ENCODE peak calls at places on chromosomes 6 and 20, in four cellular contexts. One of them, this sample, is unnamed.

GRCh38 chr20:50536333-50536732 is 26.1 kb downstream of the PTPN1 start:
- DNase-seq in CD4-positive, alpha-beta memory T cell: no peak
- DNase-seq in tibial nerve: no peak
- DNase-seq in tibial artery: no peak
- DNase-seq in this sample: no peak

GRCh38 chr20:57657537-57658446 is 37.6 kb upstream of the ZBP1 start:
- DNase-seq in tibial nerve: peak
- DNase-seq in CD4-positive, alpha-beta memory T cell: peak
- DNase-seq in tibial artery: peak
- DNase-seq in this sample: peak

GRCh38 chr6:87742106-87742505 is 40.1 kb upstream of the AKIRIN2 start:
- DNase-seq in CD4-positive, alpha-beta memory T cell: peak
- DNase-seq in tibial nerve: no peak
- DNase-seq in tibial artery: no peak
- DNase-seq in this sample: no peak

GRCh38 chr6:166633732-166634535 is 6.9 kb upstream of the RPS6KA2 start:
- DNase-seq in CD4-positive, alpha-beta memory T cell: no peak
- DNase-seq in tibial nerve: no peak
- DNase-seq in tibial artery: no peak
- DNase-seq in this sample: peak

GRCh38 chr6:30518505-30518850 is 29.2 kb downstream of the HLA-E start:
- DNase-seq in tibial nerve: no peak
- DNase-seq in CD4-positive, alpha-beta memory T cell: peak
- DNase-seq in tibial artery: no peak
- DNase-seq in this sample: no peak

GRCh38 chr6:113813207-113813606 is 43.9 kb upstream of the MARCKS start:
- DNase-seq in tibial artery: no peak
- DNase-seq in tibial nerve: no peak
- DNase-seq in CD4-positive, alpha-beta memory T cell: no peak
- DNase-seq in this sample: no peak

GRCh38 chr20:44073011-44073674 is 113.8 kb downstream of the JPH2 start:
- DNase-seq in tibial nerve: no peak
- DNase-seq in CD4-positive, alpha-beta memory T cell: no peak
- DNase-seq in tibial artery: peak
- DNase-seq in this sample: no peak

GRCh38 chr6:43942616-43943015 is 172.6 kb downstream of the VEGFA start:
- DNase-seq in tibial artery: peak
- DNase-seq in tibial nerve: no peak
- DNase-seq in CD4-positive, alpha-beta memory T cell: no peak
- DNase-seq in this sample: no peak

GRCh38 chr6:36623547-36624459 is 29.6 kb downstream of the SRSF3 start:
- DNase-seq in CD4-positive, alpha-beta memory T cell: peak
- DNase-seq in tibial nerve: peak
- DNase-seq in tibial artery: peak
- DNase-seq in this sample: peak

GRCh38 chr6:138103876-138104275 is 3.3 kb downstream of the PERP start:
- DNase-seq in tibial nerve: no peak
- DNase-seq in CD4-positive, alpha-beta memory T cell: no peak
- DNase-seq in tibial artery: no peak
- DNase-seq in this sample: no peak

GRCh38 chr6:152129606-152130249 is 322.2 kb downstream of the ESR1 start:
- DNase-seq in tibial nerve: no peak
- DNase-seq in tibial artery: no peak
- DNase-seq in CD4-positive, alpha-beta memory T cell: no peak
- DNase-seq in this sample: no peak

GRCh38 chr6:44001318-44001868 is 125.9 kb downstream of the MRPL14 start:
- DNase-seq in tibial artery: peak
- DNase-seq in tibial nerve: no peak
- DNase-seq in CD4-positive, alpha-beta memory T cell: no peak
- DNase-seq in this sample: peak

GRCh38 chr6:139129284-139129683 is 5.6 kb upstream of the HECA start:
- DNase-seq in CD4-positive, alpha-beta memory T cell: no peak
- DNase-seq in tibial nerve: no peak
- DNase-seq in tibial artery: no peak
- DNase-seq in this sample: no peak

GRCh38 chr20:38127011-38127621 is 38.0 kb downstream of the TGM2 start:
- DNase-seq in tibial artery: peak
- DNase-seq in CD4-positive, alpha-beta memory T cell: no peak
- DNase-seq in tibial nerve: no peak
- DNase-seq in this sample: peak

GRCh38 chr6:39772559-39773283 is 19.5 kb upstream of the DAAM2 start:
- DNase-seq in tibial artery: peak
- DNase-seq in tibial nerve: no peak
- DNase-seq in CD4-positive, alpha-beta memory T cell: no peak
- DNase-seq in this sample: no peak

GRCh38 chr6:122330315-122330714 is 69.1 kb upstream of the HSF2 start:
- DNase-seq in CD4-positive, alpha-beta memory T cell: no peak
- DNase-seq in tibial nerve: no peak
- DNase-seq in tibial artery: no peak
- DNase-seq in this sample: no peak

GRCh38 chr6:135521431-135521830 is 23.9 kb upstream of the AHI1 start:
- DNase-seq in CD4-positive, alpha-beta memory T cell: no peak
- DNase-seq in tibial artery: no peak
- DNase-seq in tibial nerve: no peak
- DNase-seq in this sample: no peak

GRCh38 chr20:51319522-51319921 is 223.0 kb downstream of the NFATC2 start:
- DNase-seq in CD4-positive, alpha-beta memory T cell: no peak
- DNase-seq in tibial artery: no peak
- DNase-seq in tibial nerve: no peak
- DNase-seq in this sample: no peak

GRCh38 chr6:169165031-169165430 is 88.6 kb downstream of the THBS2 start:
- DNase-seq in CD4-positive, alpha-beta memory T cell: no peak
- DNase-seq in tibial nerve: no peak
- DNase-seq in tibial artery: peak
- DNase-seq in this sample: no peak

GRCh38 chr6:169161572-169162167 is 92.0 kb downstream of the THBS2 start:
- DNase-seq in tibial artery: peak
- DNase-seq in CD4-positive, alpha-beta memory T cell: no peak
- DNase-seq in tibial nerve: no peak
- DNase-seq in this sample: no peak

GRCh38 chr6:169162249-169162967 is 91.2 kb downstream of the THBS2 start:
- DNase-seq in CD4-positive, alpha-beta memory T cell: no peak
- DNase-seq in tibial artery: peak
- DNase-seq in tibial nerve: no peak
- DNase-seq in this sample: no peak

GRCh38 chr6:169164451-169164850 is 89.2 kb downstream of the THBS2 start:
- DNase-seq in CD4-positive, alpha-beta memory T cell: no peak
- DNase-seq in tibial artery: peak
- DNase-seq in tibial nerve: no peak
- DNase-seq in this sample: no peak

GRCh38 chr6:169162968-169163903 is 90.4 kb downstream of the THBS2 start:
- DNase-seq in CD4-positive, alpha-beta memory T cell: no peak
- DNase-seq in tibial nerve: no peak
- DNase-seq in tibial artery: peak
- DNase-seq in this sample: peak
- H3K27ac ChIP-seq in CD4-positive, alpha-beta memory T cell: no peak
- H3K27ac ChIP-seq in tibial nerve: peak
- H3K27ac ChIP-seq in tibial artery: peak
- H3K27ac ChIP-seq in this sample: no peak

GRCh38 chr20:32358883-32359632 is 927 bp downstream of the ASXL1 start:
- DNase-seq in CD4-positive, alpha-beta memory T cell: peak
- DNase-seq in tibial nerve: peak
- DNase-seq in tibial artery: peak
- DNase-seq in this sample: peak

GRCh38 chr20:32356935-32357868 is 929 bp upstream of the ASXL1 start:
- DNase-seq in CD4-positive, alpha-beta memory T cell: no peak
- DNase-seq in tibial nerve: no peak
- DNase-seq in tibial artery: peak
- DNase-seq in this sample: no peak

GRCh38 chr20:32357869-32358631 is at the start of gene ASXL1:
- DNase-seq in CD4-positive, alpha-beta memory T cell: peak
- DNase-seq in tibial nerve: peak
- DNase-seq in tibial artery: peak
- DNase-seq in this sample: peak

GRCh38 chr20:32359633-32360332 is 1.7 kb downstream of the ASXL1 start:
- DNase-seq in tibial nerve: no peak
- DNase-seq in tibial artery: no peak
- DNase-seq in CD4-positive, alpha-beta memory T cell: peak
- DNase-seq in this sample: no peak

DNA sequence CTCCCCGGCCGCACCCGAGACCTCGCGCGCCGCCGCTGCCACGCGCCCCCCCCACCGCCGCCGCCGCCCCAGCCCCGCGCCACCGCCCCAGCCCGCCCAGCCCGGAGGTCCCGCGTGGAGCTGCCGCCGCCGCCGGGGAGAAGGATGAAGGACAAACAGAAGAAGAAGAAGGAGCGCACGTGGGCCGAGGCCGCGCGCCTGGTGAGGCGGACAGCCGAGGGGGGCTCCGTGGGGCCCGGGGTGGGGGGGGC is 426 bp downstream of the ASXL1 start:
- DNase-seq in CD4-positive, alpha-beta memory T cell: no peak
- DNase-seq in tibial nerve: no peak
- DNase-seq in tibial artery: no peak
- DNase-seq in this sample: no peak
- H3K27ac ChIP-seq in CD4-positive, alpha-beta memory T cell: peak
- H3K27ac ChIP-seq in tibial nerve: peak
- H3K27ac ChIP-seq in tibial artery: peak
- H3K27ac ChIP-seq in this sample: peak

DNA sequence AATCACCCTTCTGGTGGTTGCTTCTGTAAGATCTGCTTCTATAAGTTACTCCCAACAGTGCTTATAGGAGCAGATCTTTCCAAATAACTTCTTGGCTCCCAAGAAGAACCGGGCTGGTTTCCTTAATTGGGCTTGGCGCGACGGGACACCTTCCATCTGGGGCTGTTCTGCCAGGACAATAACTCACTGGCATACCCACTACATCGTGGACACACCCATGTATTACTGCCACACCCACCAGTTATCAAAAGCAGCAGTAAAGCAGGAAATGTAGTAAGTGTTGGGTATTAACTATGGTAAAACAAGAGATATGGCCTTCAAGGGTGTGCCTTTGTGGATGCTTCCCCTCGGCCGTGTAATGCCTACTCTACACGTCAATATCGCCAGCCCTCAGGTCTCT is 24.7 kb downstream of the CNKSR3 start:
- DNase-seq in tibial nerve: no peak
- DNase-seq in CD4-positive, alpha-beta memory T cell: no peak
- DNase-seq in tibial artery: no peak
- DNase-seq in this sample: no peak
- H3K27ac ChIP-seq in tibial nerve: no peak
- H3K27ac ChIP-seq in CD4-positive, alpha-beta memory T cell: no peak
- H3K27ac ChIP-seq in tibial artery: peak
- H3K27ac ChIP-seq in this sample: no peak

DNA sequence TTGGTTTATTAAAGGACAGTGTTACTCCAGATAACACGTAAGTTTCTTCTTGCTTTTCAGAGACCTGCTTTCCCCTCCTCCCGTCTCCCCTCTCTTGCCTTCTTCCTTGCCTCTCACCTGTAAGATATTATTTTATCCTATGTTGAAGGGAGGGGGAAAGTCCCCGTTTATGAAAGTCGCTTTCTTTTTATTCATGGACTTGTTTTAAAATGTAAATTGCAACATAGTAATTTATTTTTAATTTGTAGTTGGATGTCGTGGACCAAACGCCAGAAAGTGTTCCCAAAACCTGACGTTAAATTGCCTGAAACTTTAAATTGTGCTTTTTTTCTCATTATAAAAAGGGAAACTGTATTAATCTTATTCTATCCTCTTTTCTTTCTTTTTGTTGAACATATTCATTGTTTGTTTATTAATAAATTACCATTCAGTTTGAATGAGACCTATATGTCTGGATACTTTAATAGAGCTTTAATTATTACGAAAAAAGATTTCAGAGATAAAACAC is 2.7 kb downstream of the FOXC1 start:
- DNase-seq in tibial artery: no peak
- DNase-seq in tibial nerve: no peak
- DNase-seq in CD4-positive, alpha-beta memory T cell: no peak
- DNase-seq in this sample: no peak
- H3K27ac ChIP-seq in tibial artery: peak
- H3K27ac ChIP-seq in tibial nerve: peak
- H3K27ac ChIP-seq in CD4-positive, alpha-beta memory T cell: no peak
- H3K27ac ChIP-seq in this sample: no peak

This sample was measured in psoas muscle.